ENCODE peak calls at places on chromosome 11, in eight cellular contexts. W is brain microvascular endothelial cell; E is transverse colon; J is upper lobe of left lung; K is CD4-positive, alpha-beta T cell; I is neural progenitor cell; F is H9; O is fibroblast of lung. Y is an unnamed sample.

GRCh38 chr11:74141274-74141695 is 29.5 kb downstream of the C2CD3 start:
- DNase-seq in W (no peak), E (peak; percentile 17), J (no peak), K (no peak), I (peak; percentile 11), F (no peak), O (peak; percentile 83), Y (no peak)

GRCh38 chr11:59152312-59152967 is 9.8 kb downstream of the FAM111A start:
- DNase-seq in W (no peak), E (no peak), J (no peak), K (no peak), I (no peak), F (no peak), O (no peak), Y (no peak)

GRCh38 chr11:83819936-83820549 is 533.9 kb upstream of the CCDC90B start:
- DNase-seq in W (peak; percentile 32), E (no peak), J (no peak), K (no peak), I (peak; percentile 38), F (no peak), O (peak; percentile 62), Y (peak; percentile 24)

GRCh38 chr11:85647604-85648299 is at the start of gene TMEM126A:
- DNase-seq in W (peak; percentile 79), E (peak; percentile 92), J (peak; percentile 93), K (peak; percentile 88), I (peak; percentile 93), F (peak; percentile 95), O (peak; percentile 85), Y (peak; percentile 72)

GRCh38 chr11:128517457-128518230 is 69.7 kb downstream of the ETS1 start:
- DNase-seq in W (no peak), E (no peak), J (no peak), K (no peak), I (no peak), F (no peak), O (peak; percentile 72), Y (no peak)

GRCh38 chr11:96145163-96145585 is 197.8 kb downstream of the MAML2 start:
- DNase-seq in W (no peak), E (no peak), J (no peak), K (no peak), I (no peak), F (no peak), O (peak; percentile 55), Y (no peak)

GRCh38 chr11:132423266-132423665 is 1052.9 kb downstream of the NTM start:
- DNase-seq in W (no peak), E (no peak), J (no peak), K (no peak), I (no peak), F (no peak), O (no peak), Y (no peak)

GRCh38 chr11:122246885-122247284 is 130.9 kb upstream of the BLID start:
- DNase-seq in W (no peak), E (no peak), J (no peak), K (no peak), I (no peak), F (no peak), O (peak; percentile 27), Y (no peak)

GRCh38 chr11:61580292-61580888 is 486 bp downstream of the SYT7 start:
- DNase-seq in W (no peak), E (no peak), J (no peak), K (no peak), I (peak; percentile 45), F (no peak), O (no peak), Y (no peak)

GRCh38 chr11:128627666-128628342 is 40.4 kb upstream of the ETS1 start:
- DNase-seq in W (no peak), E (no peak), J (no peak), K (no peak), I (no peak), F (no peak), O (no peak), Y (no peak)

GRCh38 chr11:93100211-93100610 is 97.6 kb downstream of the SLC36A4 start:
- DNase-seq in W (peak; percentile 12), E (no peak), J (no peak), K (no peak), I (no peak), F (no peak), O (peak; percentile 67), Y (no peak)

GRCh38 chr11:6203327-6203726 is 2.0 kb upstream of the C11orf42 start:
- DNase-seq in W (no peak), E (no peak), J (no peak), K (no peak), I (no peak), F (no peak), O (peak; percentile 9), Y (no peak)

GRCh38 chr11:910044-910588 is 494 bp downstream of the CHID1 start:
- DNase-seq in W (no peak), E (no peak), J (no peak), K (no peak), I (no peak), F (no peak), O (peak; percentile 20), Y (no peak)

GRCh38 chr11:45252134-45252856 is 33.8 kb downstream of the SYT13 start:
- DNase-seq in W (peak; percentile 38), E (peak; percentile 84), J (peak; percentile 31), K (peak; percentile 8), I (peak; percentile 75), F (peak; percentile 92), O (peak; percentile 32), Y (no peak)

GRCh38 chr11:45259607-45260006 is 26.5 kb downstream of the SYT13 start:
- DNase-seq in W (no peak), E (peak; percentile 81), J (no peak), K (no peak), I (no peak), F (no peak), O (peak; percentile 67), Y (no peak)

GRCh38 chr11:93796424-93796823 is 12.3 kb downstream of the MED17 start:
- DNase-seq in W (no peak), E (no peak), J (no peak), K (no peak), I (no peak), F (no peak), O (no peak), Y (no peak)

GRCh38 chr11:103433976-103434375 is 324.8 kb downstream of the DYNC2H1 start:
- DNase-seq in W (no peak), E (no peak), J (no peak), K (no peak), I (no peak), F (no peak), O (peak; percentile 53), Y (no peak)

GRCh38 chr11:27388001-27388400 is 25.0 kb upstream of the CCDC34 start:
- DNase-seq in W (no peak), E (no peak), J (no peak), K (no peak), I (no peak), F (no peak), O (peak; percentile 53), Y (no peak)

GRCh38 chr11:44625759-44626523 is 60.5 kb downstream of the CD82 start:
- DNase-seq in W (no peak), E (peak; percentile 6), J (no peak), K (no peak), I (no peak), F (no peak), O (no peak), Y (no peak)

GRCh38 chr11:119402470-119402869 is 20.5 kb downstream of the THY1 start:
- DNase-seq in W (no peak), E (no peak), J (no peak), K (no peak), I (no peak), F (no peak), O (no peak), Y (no peak)

GRCh38 chr11:99693941-99694492 is 673.3 kb downstream of the CNTN5 start:
- DNase-seq in W (peak; percentile 80), E (no peak), J (no peak), K (no peak), I (no peak), F (no peak), O (peak; percentile 85), Y (peak; percentile 74)

GRCh38 chr11:65829459-65829858 is 4.3 kb upstream of the SNX32 start:
- DNase-seq in W (no peak), E (no peak), J (no peak), K (no peak), I (no peak), F (no peak), O (no peak), Y (no peak)
- H3K27me3 ChIP-seq in W (no peaks in the 10 kb centered on the region), E (no peaks in the 10 kb centered on the region), J (no peaks in the 10 kb centered on the region), K (no peaks in the 10 kb centered on the region), I (peaks cover 18% of the 10 kb centered on the region), F (peaks cover 2% of the 10 kb centered on the region), O (peaks cover 22% of the 10 kb centered on the region), Y (peaks cover 6% of the 10 kb centered on the region)

DNA sequence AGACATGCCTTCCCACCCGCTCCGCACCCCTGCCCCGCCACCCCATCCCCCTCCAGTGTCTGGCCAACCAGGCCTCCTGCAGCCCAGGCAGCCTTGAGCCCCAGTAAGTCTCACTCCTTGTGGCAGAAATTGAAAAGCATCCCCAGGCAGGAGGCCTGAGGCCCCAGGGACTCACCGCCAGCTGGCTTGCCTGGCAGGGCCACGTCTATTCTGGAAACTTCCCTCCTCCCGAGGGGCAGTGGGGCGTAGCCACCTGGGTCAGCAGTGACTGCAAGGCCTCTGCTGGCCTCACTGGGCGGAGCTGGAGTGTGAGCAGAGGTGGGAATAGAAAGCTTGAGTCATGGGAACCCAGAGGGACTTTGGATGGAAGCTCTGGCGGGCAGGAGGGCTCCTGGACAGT is 26.3 kb downstream of the ANO1 start:
- DNase-seq in W (no peak), E (no peak), J (no peak), K (no peak), I (no peak), F (no peak), O (no peak), Y (no peak)
- H3K27ac ChIP-seq in W (no peak overlapping the region), E (no peak overlapping the region), J (no peak overlapping the region), K (no peak overlapping the region), I (no peak overlapping the region), F (no peak overlapping the region), O (no peak overlapping the region), Y (no peak overlapping the region)

DNA sequence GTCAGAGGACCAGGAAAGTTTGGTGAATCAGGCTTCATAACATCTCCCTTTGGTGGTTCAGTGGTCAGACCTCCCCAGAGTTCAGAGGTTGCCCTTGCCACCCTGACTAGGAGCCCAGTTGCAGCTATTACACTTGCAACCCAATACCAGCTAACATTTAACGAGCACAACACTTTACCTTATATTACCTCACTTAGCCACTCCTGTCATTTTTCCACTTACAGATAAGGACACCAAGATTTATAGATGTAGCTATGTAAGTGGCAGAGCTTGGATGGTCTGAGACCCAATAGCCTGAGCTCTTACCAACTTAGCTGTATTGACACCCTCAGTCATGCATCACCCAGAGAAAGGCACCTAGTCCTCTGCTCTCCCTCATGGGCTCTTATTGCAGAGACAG is 234.7 kb downstream of the INSC start:
- DNase-seq in W (no peak), E (no peak), J (no peak), K (no peak), I (no peak), F (no peak), O (no peak), Y (no peak)
- H3K27me3 ChIP-seq in W (no peaks in the 10 kb centered on the region), E (no peaks in the 10 kb centered on the region), J (no peaks in the 10 kb centered on the region), K (no peaks in the 10 kb centered on the region), I (no peaks in the 10 kb centered on the region), F (no peaks in the 10 kb centered on the region), O (no peaks in the 10 kb centered on the region), Y (no peaks in the 10 kb centered on the region)

DNA sequence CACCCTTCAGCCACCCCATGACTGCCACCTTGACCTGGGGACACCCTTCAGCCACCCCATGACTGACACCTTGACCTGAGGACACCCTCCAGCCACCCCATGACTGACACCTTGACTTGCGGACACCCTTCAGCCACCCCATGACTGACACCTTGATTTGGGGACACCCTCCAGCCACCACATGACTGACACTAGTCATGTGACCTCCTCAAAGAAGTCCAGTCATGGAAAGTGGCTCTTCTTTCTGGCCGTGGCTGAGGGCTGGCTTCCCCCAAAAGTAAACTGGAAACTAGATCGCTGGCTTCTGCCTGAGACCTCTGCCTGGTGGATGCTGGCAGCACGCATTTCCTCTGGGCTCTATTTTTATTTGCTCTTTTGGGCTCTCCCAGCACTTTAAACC is 28.4 kb downstream of the ARFGAP2 start:
- DNase-seq in W (no peak), E (no peak), J (no peak), K (no peak), I (no peak), F (no peak), O (no peak), Y (no peak)
- H3K27ac ChIP-seq in W (no peak overlapping the region), E (no peak overlapping the region), J (no peak overlapping the region), K (no peak overlapping the region), I (no peak overlapping the region), F (no peak overlapping the region), O (no peak overlapping the region), Y (no peak overlapping the region)